ENCODE peak calls at places on chromosome 6, in five cellular contexts. R is T-helper 9 cell, F is A549, N is GM04503, W is D341Med. D is an unnamed sample.

GRCh38 chr6:111989743-111990142 is 64.2 kb upstream of the CCN6 start:
- DNase-seq in R (no peak), F (no peak), N (no peak), W (no peak), D (no peak)

GRCh38 chr6:13559968-13560650 is 14.3 kb upstream of the SIRT5 start:
- DNase-seq in R (no peak), F (no peak), N (no peak), W (no peak), D (no peak)

GRCh38 chr6:25041676-25042598 is 106.2 kb upstream of the RIPOR2 start:
- DNase-seq in R (peak; percentile 49), F (no peak), N (no peak), W (no peak), D (no peak)

GRCh38 chr6:27591660-27592059 is 118.8 kb upstream of the ZNF184 start:
- DNase-seq in R (no peak), F (peak; percentile 74), N (no peak), W (peak; percentile 42), D (peak; percentile 43)

GRCh38 chr6:20630617-20631448 is 96.6 kb downstream of the CDKAL1 start:
- DNase-seq in R (no peak), F (no peak), N (no peak), W (no peak), D (no peak)

GRCh38 chr6:154732824-154733609 is at the start of gene SCAF8:
- DNase-seq in R (peak; percentile 85), F (peak; percentile 76), N (peak; percentile 33), W (peak; percentile 93), D (peak; percentile 45)

GRCh38 chr6:147106759-147107401 is 97.3 kb upstream of the STXBP5 start:
- DNase-seq in R (no peak), F (no peak), N (no peak), W (no peak), D (no peak)

GRCh38 chr6:40599580-40599979 is 12.4 kb upstream of the LRFN2 start:
- DNase-seq in R (no peak), F (no peak), N (no peak), W (no peak), D (no peak)

GRCh38 chr6:125961117-125961516 is 4.5 kb downstream of the HINT3 start:
- DNase-seq in R (no peak), F (no peak), N (no peak), W (no peak), D (peak; percentile 12)

GRCh38 chr6:37607949-37608348 is 89.7 kb downstream of the MDGA1 start:
- DNase-seq in R (no peak), F (no peak), N (no peak), W (no peak), D (no peak)

GRCh38 chr6:32952817-32953739 is at the start of gene HLA-DMA:
- DNase-seq in R (peak; percentile 61), F (peak; percentile 93), N (peak; percentile 98), W (peak; percentile 76), D (peak; percentile 94)

GRCh38 chr6:36266913-36267644 is 2.8 kb upstream of the PNPLA1 start:
- DNase-seq in R (no peak), F (no peak), N (no peak), W (no peak), D (peak; percentile 64)

GRCh38 chr6:74073429-74073828 is 377.4 kb downstream of the CD109 start:
- DNase-seq in R (no peak), F (no peak), N (peak; percentile 49), W (no peak), D (no peak)

GRCh38 chr6:46882622-46883021 is 39.1 kb downstream of the ADGRF5 start:
- DNase-seq in R (no peak), F (no peak), N (no peak), W (no peak), D (no peak)